ENCODE peak calls at places on chromosomes 12 and 14, in ten cellular contexts. One of them, this sample, is unnamed.

GRCh38 chr14:50039734-50040400 is 76.5 kb downstream of the VCPKMT start:
- DNase-seq in activated CD8-positive, alpha-beta T cell treated with anti-CD3 and anti-CD28 coated beads for 36 hours: no peak
- DNase-seq in Panc1: no peak
- DNase-seq in esophagus muscularis mucosa: no peak
- DNase-seq in AG09319: no peak
- DNase-seq in osteocyte: no peak
- DNase-seq in neural crest cell: no peak
- DNase-seq in Calu3: peak
- DNase-seq in MCF 10A: peak
- DNase-seq in right atrium auricular region: no peak
- DNase-seq in this sample: peak

GRCh38 chr14:56650977-56651376 is 71.4 kb downstream of the TMEM260 start:
- DNase-seq in activated CD8-positive, alpha-beta T cell treated with anti-CD3 and anti-CD28 coated beads for 36 hours: no peak
- DNase-seq in Panc1: no peak
- DNase-seq in esophagus muscularis mucosa: no peak
- DNase-seq in AG09319: no peak
- DNase-seq in osteocyte: no peak
- DNase-seq in neural crest cell: no peak
- DNase-seq in Calu3: no peak
- DNase-seq in MCF 10A: no peak
- DNase-seq in right atrium auricular region: no peak
- DNase-seq in this sample: no peak

GRCh38 chr12:64010069-64010686 is 165.7 kb downstream of the SRGAP1 start:
- DNase-seq in activated CD8-positive, alpha-beta T cell treated with anti-CD3 and anti-CD28 coated beads for 36 hours: no peak
- DNase-seq in Panc1: peak
- DNase-seq in esophagus muscularis mucosa: no peak
- DNase-seq in AG09319: peak
- DNase-seq in osteocyte: no peak
- DNase-seq in neural crest cell: no peak
- DNase-seq in Calu3: no peak
- DNase-seq in MCF 10A: no peak
- DNase-seq in right atrium auricular region: no peak
- DNase-seq in this sample: no peak

GRCh38 chr12:24363177-24363754 is 413.8 kb upstream of the SOX5 start:
- DNase-seq in activated CD8-positive, alpha-beta T cell treated with anti-CD3 and anti-CD28 coated beads for 36 hours: no peak
- DNase-seq in Panc1: no peak
- DNase-seq in esophagus muscularis mucosa: no peak
- DNase-seq in AG09319: no peak
- DNase-seq in osteocyte: no peak
- DNase-seq in neural crest cell: no peak
- DNase-seq in Calu3: peak
- DNase-seq in MCF 10A: peak
- DNase-seq in right atrium auricular region: no peak
- DNase-seq in this sample: no peak

GRCh38 chr14:67335781-67336180 is 23.8 kb downstream of the ATP6V1D start:
- DNase-seq in activated CD8-positive, alpha-beta T cell treated with anti-CD3 and anti-CD28 coated beads for 36 hours: peak
- DNase-seq in Panc1: no peak
- DNase-seq in esophagus muscularis mucosa: no peak
- DNase-seq in AG09319: no peak
- DNase-seq in osteocyte: no peak
- DNase-seq in neural crest cell: peak
- DNase-seq in Calu3: peak
- DNase-seq in MCF 10A: peak
- DNase-seq in right atrium auricular region: no peak
- DNase-seq in this sample: no peak

GRCh38 chr14:37641117-37641516 is 45.7 kb downstream of the TTC6 start:
- DNase-seq in activated CD8-positive, alpha-beta T cell treated with anti-CD3 and anti-CD28 coated beads for 36 hours: no peak
- DNase-seq in Panc1: no peak
- DNase-seq in esophagus muscularis mucosa: no peak
- DNase-seq in AG09319: no peak
- DNase-seq in osteocyte: no peak
- DNase-seq in neural crest cell: no peak
- DNase-seq in Calu3: no peak
- DNase-seq in MCF 10A: no peak
- DNase-seq in right atrium auricular region: no peak
- DNase-seq in this sample: no peak

GRCh38 chr12:53481957-53482586 is 17.2 kb downstream of the MAP3K12 start:
- DNase-seq in activated CD8-positive, alpha-beta T cell treated with anti-CD3 and anti-CD28 coated beads for 36 hours: peak
- DNase-seq in Panc1: no peak
- DNase-seq in esophagus muscularis mucosa: no peak
- DNase-seq in AG09319: no peak
- DNase-seq in osteocyte: no peak
- DNase-seq in neural crest cell: no peak
- DNase-seq in Calu3: no peak
- DNase-seq in MCF 10A: no peak
- DNase-seq in right atrium auricular region: no peak
- DNase-seq in this sample: no peak

GRCh38 chr12:121536058-121536928 is 44.5 kb downstream of the KDM2B start:
- DNase-seq in activated CD8-positive, alpha-beta T cell treated with anti-CD3 and anti-CD28 coated beads for 36 hours: peak
- DNase-seq in Panc1: no peak
- DNase-seq in esophagus muscularis mucosa: peak
- DNase-seq in AG09319: peak
- DNase-seq in osteocyte: peak
- DNase-seq in neural crest cell: peak
- DNase-seq in Calu3: peak
- DNase-seq in MCF 10A: peak
- DNase-seq in right atrium auricular region: peak
- DNase-seq in this sample: peak

GRCh38 chr14:59359451-59360124 is 105.6 kb downstream of the GPR135 start:
- DNase-seq in activated CD8-positive, alpha-beta T cell treated with anti-CD3 and anti-CD28 coated beads for 36 hours: no peak
- DNase-seq in Panc1: no peak
- DNase-seq in esophagus muscularis mucosa: no peak
- DNase-seq in AG09319: no peak
- DNase-seq in osteocyte: no peak
- DNase-seq in neural crest cell: no peak
- DNase-seq in Calu3: no peak
- DNase-seq in MCF 10A: peak
- DNase-seq in right atrium auricular region: no peak
- DNase-seq in this sample: no peak

GRCh38 chr12:87779016-87779415 is 250.2 kb downstream of the C12orf50 start:
- DNase-seq in activated CD8-positive, alpha-beta T cell treated with anti-CD3 and anti-CD28 coated beads for 36 hours: no peak
- DNase-seq in Panc1: no peak
- DNase-seq in esophagus muscularis mucosa: no peak
- DNase-seq in AG09319: no peak
- DNase-seq in osteocyte: no peak
- DNase-seq in neural crest cell: no peak
- DNase-seq in Calu3: no peak
- DNase-seq in MCF 10A: peak
- DNase-seq in right atrium auricular region: no peak
- DNase-seq in this sample: no peak

GRCh38 chr12:52860102-52860838 is 11.5 kb upstream of the KRT78 start:
- DNase-seq in activated CD8-positive, alpha-beta T cell treated with anti-CD3 and anti-CD28 coated beads for 36 hours: no peak
- DNase-seq in Panc1: no peak
- DNase-seq in esophagus muscularis mucosa: no peak
- DNase-seq in AG09319: no peak
- DNase-seq in osteocyte: no peak
- DNase-seq in neural crest cell: no peak
- DNase-seq in Calu3: peak
- DNase-seq in MCF 10A: peak
- DNase-seq in right atrium auricular region: no peak
- DNase-seq in this sample: no peak

GRCh38 chr12:77940011-77940423 is 109.3 kb downstream of the NAV3 start:
- DNase-seq in activated CD8-positive, alpha-beta T cell treated with anti-CD3 and anti-CD28 coated beads for 36 hours: no peak
- DNase-seq in Panc1: peak
- DNase-seq in esophagus muscularis mucosa: no peak
- DNase-seq in AG09319: peak
- DNase-seq in osteocyte: no peak
- DNase-seq in neural crest cell: no peak
- DNase-seq in Calu3: peak
- DNase-seq in MCF 10A: peak
- DNase-seq in right atrium auricular region: no peak
- DNase-seq in this sample: no peak

GRCh38 chr14:99803803-99804202 is 10.6 kb downstream of the EML1 start:
- DNase-seq in activated CD8-positive, alpha-beta T cell treated with anti-CD3 and anti-CD28 coated beads for 36 hours: no peak
- DNase-seq in Panc1: no peak
- DNase-seq in esophagus muscularis mucosa: no peak
- DNase-seq in AG09319: no peak
- DNase-seq in osteocyte: no peak
- DNase-seq in neural crest cell: no peak
- DNase-seq in Calu3: no peak
- DNase-seq in MCF 10A: no peak
- DNase-seq in right atrium auricular region: no peak
- DNase-seq in this sample: no peak

GRCh38 chr14:32434180-32434579 is 105.1 kb downstream of the AKAP6 start:
- DNase-seq in activated CD8-positive, alpha-beta T cell treated with anti-CD3 and anti-CD28 coated beads for 36 hours: no peak
- DNase-seq in Panc1: no peak
- DNase-seq in esophagus muscularis mucosa: no peak
- DNase-seq in AG09319: no peak
- DNase-seq in osteocyte: no peak
- DNase-seq in neural crest cell: no peak
- DNase-seq in Calu3: no peak
- DNase-seq in MCF 10A: no peak
- DNase-seq in right atrium auricular region: no peak
- DNase-seq in this sample: no peak

GRCh38 chr14:99522457-99522891 is 41.3 kb downstream of the CCNK start:
- DNase-seq in activated CD8-positive, alpha-beta T cell treated with anti-CD3 and anti-CD28 coated beads for 36 hours: no peak
- DNase-seq in Panc1: no peak
- DNase-seq in esophagus muscularis mucosa: no peak
- DNase-seq in AG09319: no peak
- DNase-seq in osteocyte: no peak
- DNase-seq in neural crest cell: no peak
- DNase-seq in Calu3: no peak
- DNase-seq in MCF 10A: no peak
- DNase-seq in right atrium auricular region: no peak
- DNase-seq in this sample: no peak

GRCh38 chr14:99946652-99947489 is 118.4 kb upstream of the EVL start:
- DNase-seq in activated CD8-positive, alpha-beta T cell treated with anti-CD3 and anti-CD28 coated beads for 36 hours: peak
- DNase-seq in Panc1: no peak
- DNase-seq in esophagus muscularis mucosa: no peak
- DNase-seq in AG09319: no peak
- DNase-seq in osteocyte: no peak
- DNase-seq in neural crest cell: peak
- DNase-seq in Calu3: peak
- DNase-seq in MCF 10A: peak
- DNase-seq in right atrium auricular region: no peak
- DNase-seq in this sample: no peak

GRCh38 chr12:65871865-65872645 is 47.8 kb downstream of the HMGA2 start:
- DNase-seq in activated CD8-positive, alpha-beta T cell treated with anti-CD3 and anti-CD28 coated beads for 36 hours: no peak
- DNase-seq in Panc1: no peak
- DNase-seq in esophagus muscularis mucosa: no peak
- DNase-seq in AG09319: no peak
- DNase-seq in osteocyte: no peak
- DNase-seq in neural crest cell: no peak
- DNase-seq in Calu3: no peak
- DNase-seq in MCF 10A: no peak
- DNase-seq in right atrium auricular region: no peak
- DNase-seq in this sample: no peak

GRCh38 chr14:32201816-32202467 is at the start of gene RNU6-7:
- DNase-seq in activated CD8-positive, alpha-beta T cell treated with anti-CD3 and anti-CD28 coated beads for 36 hours: peak
- DNase-seq in Panc1: peak
- DNase-seq in esophagus muscularis mucosa: no peak
- DNase-seq in AG09319: no peak
- DNase-seq in osteocyte: no peak
- DNase-seq in neural crest cell: no peak
- DNase-seq in Calu3: peak
- DNase-seq in MCF 10A: peak
- DNase-seq in right atrium auricular region: no peak
- DNase-seq in this sample: no peak

GRCh38 chr12:106985479-106985878 is 1.5 kb downstream of the MTERF2 start:
- DNase-seq in activated CD8-positive, alpha-beta T cell treated with anti-CD3 and anti-CD28 coated beads for 36 hours: no peak
- DNase-seq in Panc1: no peak
- DNase-seq in esophagus muscularis mucosa: no peak
- DNase-seq in AG09319: no peak
- DNase-seq in osteocyte: no peak
- DNase-seq in neural crest cell: no peak
- DNase-seq in Calu3: no peak
- DNase-seq in MCF 10A: peak
- DNase-seq in right atrium auricular region: no peak
- DNase-seq in this sample: no peak
- TF ChIP-seq CTCF in activated CD8-positive, alpha-beta T cell treated with anti-CD3 and anti-CD28 coated beads for 36 hours: no peak
- TF ChIP-seq CTCF in Panc1: no peak
- TF ChIP-seq CTCF in esophagus muscularis mucosa: no peak
- TF ChIP-seq CTCF in AG09319: no peak
- TF ChIP-seq CTCF in osteocyte: no peak
- TF ChIP-seq CTCF in neural crest cell: no peak
- TF ChIP-seq CTCF in Calu3: no peak
- TF ChIP-seq CTCF in MCF 10A: no peak
- TF ChIP-seq CTCF in right atrium auricular region: no peak
- TF ChIP-seq CTCF in this sample: no peak

GRCh38 chr14:61252354-61253063 is 28.6 kb downstream of the TMEM30B start:
- DNase-seq in activated CD8-positive, alpha-beta T cell treated with anti-CD3 and anti-CD28 coated beads for 36 hours: peak
- DNase-seq in Panc1: peak
- DNase-seq in esophagus muscularis mucosa: peak
- DNase-seq in AG09319: peak
- DNase-seq in osteocyte: peak
- DNase-seq in neural crest cell: peak
- DNase-seq in Calu3: peak
- DNase-seq in MCF 10A: peak
- DNase-seq in right atrium auricular region: peak
- DNase-seq in this sample: peak
- TF ChIP-seq CTCF in activated CD8-positive, alpha-beta T cell treated with anti-CD3 and anti-CD28 coated beads for 36 hours: peak
- TF ChIP-seq CTCF in Panc1: peak
- TF ChIP-seq CTCF in esophagus muscularis mucosa: peak
- TF ChIP-seq CTCF in AG09319: peak
- TF ChIP-seq CTCF in osteocyte: peak
- TF ChIP-seq CTCF in neural crest cell: peak
- TF ChIP-seq CTCF in Calu3: peak
- TF ChIP-seq CTCF in MCF 10A: peak
- TF ChIP-seq CTCF in right atrium auricular region: peak
- TF ChIP-seq CTCF in this sample: peak

DNA sequence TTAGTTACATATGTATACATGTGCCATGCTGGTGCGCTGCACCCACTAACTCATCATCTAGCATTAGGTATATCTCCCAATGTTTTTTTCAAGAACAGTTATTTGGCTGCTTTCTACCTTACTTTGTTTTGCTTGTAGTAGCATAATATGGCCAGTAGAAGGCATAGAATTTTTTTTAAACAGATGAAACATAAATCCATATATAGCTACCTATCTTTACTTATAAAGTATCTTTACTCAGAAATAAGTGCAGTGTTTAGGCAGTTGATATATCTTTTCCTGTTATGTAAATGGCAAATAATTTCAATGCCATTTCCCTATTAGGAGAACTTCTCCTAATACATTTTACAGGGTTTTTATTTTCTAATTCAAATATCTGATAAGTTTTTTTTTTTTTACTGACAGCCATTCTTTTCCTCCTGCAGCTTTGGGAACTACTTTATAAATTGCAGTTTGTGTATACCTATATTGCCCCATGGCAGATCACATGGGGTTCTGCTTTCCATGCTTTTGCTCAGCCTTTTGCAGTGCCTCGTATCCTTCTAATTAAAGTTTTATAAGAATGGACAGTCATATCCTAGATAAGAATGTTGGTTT is 143.1 kb downstream of the PCNX1 start:
- DNase-seq in activated CD8-positive, alpha-beta T cell treated with anti-CD3 and anti-CD28 coated beads for 36 hours: no peak
- DNase-seq in Panc1: no peak
- DNase-seq in esophagus muscularis mucosa: no peak
- DNase-seq in AG09319: no peak
- DNase-seq in osteocyte: no peak
- DNase-seq in neural crest cell: no peak
- DNase-seq in Calu3: no peak
- DNase-seq in MCF 10A: peak
- DNase-seq in right atrium auricular region: no peak
- DNase-seq in this sample: no peak
- TF ChIP-seq CTCF in activated CD8-positive, alpha-beta T cell treated with anti-CD3 and anti-CD28 coated beads for 36 hours: peak
- TF ChIP-seq CTCF in Panc1: peak
- TF ChIP-seq CTCF in esophagus muscularis mucosa: peak
- TF ChIP-seq CTCF in AG09319: peak
- TF ChIP-seq CTCF in osteocyte: peak
- TF ChIP-seq CTCF in neural crest cell: peak
- TF ChIP-seq CTCF in Calu3: no peak
- TF ChIP-seq CTCF in MCF 10A: peak
- TF ChIP-seq CTCF in right atrium auricular region: peak
- TF ChIP-seq CTCF in this sample: peak

GRCh38 chr12:20560935-20561334 is 134.2 kb upstream of the SLCO1C1 start:
- DNase-seq in activated CD8-positive, alpha-beta T cell treated with anti-CD3 and anti-CD28 coated beads for 36 hours: no peak
- DNase-seq in Panc1: no peak
- DNase-seq in esophagus muscularis mucosa: no peak
- DNase-seq in AG09319: no peak
- DNase-seq in osteocyte: no peak
- DNase-seq in neural crest cell: no peak
- DNase-seq in Calu3: no peak
- DNase-seq in MCF 10A: no peak
- DNase-seq in right atrium auricular region: no peak
- DNase-seq in this sample: peak
- TF ChIP-seq CTCF in activated CD8-positive, alpha-beta T cell treated with anti-CD3 and anti-CD28 coated beads for 36 hours: no peak
- TF ChIP-seq CTCF in Panc1: no peak
- TF ChIP-seq CTCF in esophagus muscularis mucosa: no peak
- TF ChIP-seq CTCF in AG09319: no peak
- TF ChIP-seq CTCF in osteocyte: no peak
- TF ChIP-seq CTCF in neural crest cell: no peak
- TF ChIP-seq CTCF in Calu3: no peak
- TF ChIP-seq CTCF in MCF 10A: no peak
- TF ChIP-seq CTCF in right atrium auricular region: no peak
- TF ChIP-seq CTCF in this sample: no peak

This sample was measured in tibial artery.